ENCODE peak calls at places on chromosomes 13 and 19, in four cellular contexts. K, J, M and E are unnamed samples.

GRCh38 chr13:96822900-96823299 is 171.4 kb downstream of the OXGR1 start:
- DNase-seq in K (no peak), J (no peak), M (no peak), E (no peak)

GRCh38 chr13:111005808-111006494 is 91.1 kb upstream of the ANKRD10 start:
- DNase-seq in K (no peak), J (no peak), M (peak; percentile 15), E (no peak)

GRCh38 chr19:11658954-11659353 is 61.7 kb downstream of the ZNF627 start:
- DNase-seq in K (no peak), J (peak; percentile 64), M (no peak), E (no peak)

GRCh38 chr19:15871570-15871969 is 26.3 kb downstream of the CYP4F2 start:
- DNase-seq in K (no peak), J (no peak), M (no peak), E (no peak)

GRCh38 chr19:56966225-56966696 is 125.7 kb upstream of the PEG3 start:
- DNase-seq in K (no peak), J (no peak), M (no peak), E (no peak)

GRCh38 chr19:32460476-32460875 is 54.9 kb downstream of the DPY19L3 start:
- DNase-seq in K (no peak), J (no peak), M (no peak), E (no peak)

GRCh38 chr19:56760842-56761241 is 79.7 kb downstream of the PEG3 start:
- DNase-seq in K (no peak), J (no peak), M (no peak), E (no peak)

GRCh38 chr13:62653371-62653770 is 1237.7 kb upstream of the PCDH20 start:
- DNase-seq in K (no peak), J (no peak), M (no peak), E (no peak)

GRCh38 chr13:44012910-44013309 is 133.2 kb downstream of the LACC1 start:
- DNase-seq in K (no peak), J (peak; percentile 91), M (peak; percentile 77), E (no peak)

GRCh38 chr19:48493718-48494515 is 17.7 kb downstream of the LMTK3 start:
- DNase-seq in K (no peak), J (no peak), M (no peak), E (no peak)

GRCh38 chr19:13055213-13056051 is 47.2 kb downstream of the LYL1 start:
- DNase-seq in K (peak; percentile 89), J (no peak), M (peak; percentile 92), E (peak; percentile 76)

GRCh38 chr19:47309608-47310007 is at the start of gene C5AR1:
- DNase-seq in K (peak; percentile 90), J (no peak), M (no peak), E (no peak)

GRCh38 chr19:49677232-49677881 is at the start of gene PRMT1:
- DNase-seq in K (peak; percentile 94), J (no peak), M (no peak), E (no peak)

GRCh38 chr19:4556574-4557185 is 2.8 kb downstream of the SEMA6B start:
- DNase-seq in K (no peak), J (no peak), M (no peak), E (no peak)

GRCh38 chr13:110379905-110380341 is 72.8 kb downstream of the COL4A2 start:
- DNase-seq in K (no peak), J (no peak), M (peak; percentile 79), E (no peak)

GRCh38 chr13:30224732-30225131 is 82.6 kb downstream of the KATNAL1 start:
- DNase-seq in K (no peak), J (no peak), M (peak; percentile 34), E (no peak)

GRCh38 chr13:68257111-68257842 is 1027.1 kb upstream of the PCDH9 start:
- DNase-seq in K (peak; percentile 45), J (no peak), M (no peak), E (no peak)

GRCh38 chr13:110092869-110093268 is 214.1 kb downstream of the COL4A1 start:
- DNase-seq in K (no peak), J (no peak), M (no peak), E (no peak)

GRCh38 chr19:39554701-39555311 is 14.8 kb upstream of the EID2 start:
- DNase-seq in K (no peak), J (no peak), M (no peak), E (no peak)

GRCh38 chr13:71979616-71980015 is 112.6 kb upstream of the DACH1 start:
- DNase-seq in K (no peak), J (no peak), M (no peak), E (no peak)

GRCh38 chr13:109627649-109628048 is 158.7 kb downstream of the IRS2 start:
- DNase-seq in K (no peak), J (no peak), M (no peak), E (no peak)

GRCh38 chr19:38506723-38507550 is 73.4 kb downstream of the RYR1 start:
- DNase-seq in K (peak; percentile 88), J (no peak), M (no peak), E (no peak)

GRCh38 chr13:82344867-82345266 is 1537.4 kb downstream of the SLITRK1 start:
- DNase-seq in K (no peak), J (no peak), M (no peak), E (no peak)

GRCh38 chr19:37334179-37335071 is 36.5 kb upstream of the ZNF527 start:
- DNase-seq in K (peak; percentile 90), J (peak; percentile 53), M (peak; percentile 84), E (peak; percentile 29)

GRCh38 chr13:98285317-98285716 is 108.2 kb upstream of the RNF113B start:
- DNase-seq in K (no peak), J (no peak), M (peak; percentile 61), E (no peak)

GRCh38 chr13:73720216-73720840 is 413.9 kb downstream of the KLF12 start:
- DNase-seq in K (no peak), J (peak; percentile 16), M (peak; percentile 35), E (no peak)

GRCh38 chr13:59047546-59047945 is 1116.2 kb downstream of the DIAPH3 start:
- DNase-seq in K (no peak), J (no peak), M (peak; percentile 23), E (no peak)

GRCh38 chr19:43524922-43525835 is 1.8 kb downstream of the ETHE1 start:
- DNase-seq in K (peak; percentile 85), J (no peak), M (peak; percentile 27), E (no peak)

GRCh38 chr19:43525836-43526771 is 897 bp downstream of the ETHE1 start:
- DNase-seq in K (no peak), J (no peak), M (no peak), E (no peak)

GRCh38 chr19:43522929-43523328 is 4.1 kb downstream of the ETHE1 start:
- DNase-seq in K (no peak), J (no peak), M (no peak), E (no peak)

GRCh38 chr19:43527860-43528622 is 1.0 kb upstream of the ETHE1 start:
- DNase-seq in K (no peak), J (no peak), M (no peak), E (no peak)

DNA sequence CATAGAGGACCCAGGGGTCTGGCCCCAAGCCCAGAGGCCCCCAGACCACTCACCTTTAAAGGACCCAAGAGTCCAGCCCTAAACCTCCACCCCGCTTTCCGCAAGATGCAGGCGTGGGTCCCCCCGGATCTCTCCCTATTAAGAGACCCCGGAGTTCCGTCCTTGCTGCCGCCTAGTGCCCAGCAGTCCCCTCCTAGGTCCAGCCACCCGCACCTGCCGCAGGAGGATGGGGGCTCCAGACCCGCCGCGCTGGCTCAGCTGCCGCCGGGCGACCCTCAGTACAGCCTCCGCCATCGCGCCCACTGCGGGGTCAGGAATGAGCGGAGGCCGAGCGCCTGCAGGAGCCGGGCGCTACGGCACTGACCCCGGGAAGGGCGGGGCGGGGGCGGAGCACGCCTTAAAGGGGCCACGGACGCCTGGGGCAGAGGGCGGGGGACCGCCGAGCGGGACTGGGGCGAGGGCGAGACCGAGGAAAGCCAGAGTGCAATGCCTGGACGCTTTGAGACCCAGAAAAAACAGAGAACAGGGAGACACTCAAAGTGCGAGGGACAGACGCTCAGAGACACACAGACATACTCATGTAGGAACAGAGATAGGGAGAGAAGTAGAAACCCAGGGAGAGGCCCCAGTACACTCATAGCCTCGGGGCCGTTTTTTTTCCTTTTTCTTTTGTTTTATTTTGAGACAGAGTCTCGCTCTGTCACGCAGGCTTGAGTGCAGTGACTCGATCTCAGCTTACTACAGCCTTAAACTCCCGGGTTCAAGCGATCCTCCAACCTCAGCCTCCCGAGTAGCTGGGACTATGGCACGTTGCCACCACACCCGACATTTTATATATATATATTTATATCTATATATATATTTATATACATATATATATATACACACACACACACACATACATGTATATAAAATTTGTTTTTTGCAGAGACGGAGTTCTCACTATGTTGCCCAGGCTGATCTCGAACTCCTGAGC is at the start of gene ETHE1:
- DNase-seq in K (peak; percentile 99), J (no peak), M (no peak), E (no peak)
- TF ChIP-seq CTCF in K (no peak), J (no peak), M (no peak), E (no peak)

DNA sequence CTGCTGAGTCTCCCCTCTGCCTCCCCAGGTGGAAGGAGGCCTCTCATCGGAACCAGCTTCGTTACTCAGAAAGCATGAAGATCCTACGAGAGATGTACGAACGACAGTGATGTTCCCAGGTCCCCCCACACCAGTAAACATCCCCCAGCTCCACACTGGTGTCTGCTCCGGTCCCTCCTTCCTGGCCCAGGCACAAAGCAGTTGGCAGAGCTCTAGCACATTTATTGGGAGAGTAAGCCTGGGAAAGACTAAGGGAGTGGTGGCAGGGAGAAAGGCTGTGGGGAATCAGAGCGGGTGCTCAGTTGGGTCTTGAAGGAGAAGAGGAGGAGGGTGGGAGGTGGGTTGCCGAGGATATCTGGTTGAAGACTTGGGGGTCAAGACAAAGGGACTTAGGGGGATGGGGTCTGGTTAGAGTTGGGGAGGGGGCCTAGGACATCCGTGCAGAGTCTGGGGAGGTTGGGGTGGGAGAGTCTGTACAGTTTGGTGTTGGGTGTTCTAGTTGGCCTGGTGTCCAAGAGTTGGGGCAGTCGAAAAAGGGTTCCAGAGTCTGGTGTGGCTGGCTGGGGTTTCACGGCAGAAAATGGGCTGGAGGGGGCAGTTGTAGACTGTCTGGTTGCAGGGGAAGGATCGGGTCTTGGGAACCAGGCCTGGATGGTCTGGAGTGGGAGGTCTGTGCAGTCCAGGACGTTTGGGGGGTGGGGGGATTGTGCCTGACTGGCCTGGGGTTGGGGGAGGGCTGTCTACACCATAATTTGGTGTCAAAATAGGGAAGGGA is 2.3 kb downstream of the HSPB6 start:
- DNase-seq in K (no peak), J (no peak), M (no peak), E (no peak)
- H3K4me3 ChIP-seq in K (no peak overlapping the region), J (no peak overlapping the region), M (no peak overlapping the region), E (no peak overlapping the region)

DNA sequence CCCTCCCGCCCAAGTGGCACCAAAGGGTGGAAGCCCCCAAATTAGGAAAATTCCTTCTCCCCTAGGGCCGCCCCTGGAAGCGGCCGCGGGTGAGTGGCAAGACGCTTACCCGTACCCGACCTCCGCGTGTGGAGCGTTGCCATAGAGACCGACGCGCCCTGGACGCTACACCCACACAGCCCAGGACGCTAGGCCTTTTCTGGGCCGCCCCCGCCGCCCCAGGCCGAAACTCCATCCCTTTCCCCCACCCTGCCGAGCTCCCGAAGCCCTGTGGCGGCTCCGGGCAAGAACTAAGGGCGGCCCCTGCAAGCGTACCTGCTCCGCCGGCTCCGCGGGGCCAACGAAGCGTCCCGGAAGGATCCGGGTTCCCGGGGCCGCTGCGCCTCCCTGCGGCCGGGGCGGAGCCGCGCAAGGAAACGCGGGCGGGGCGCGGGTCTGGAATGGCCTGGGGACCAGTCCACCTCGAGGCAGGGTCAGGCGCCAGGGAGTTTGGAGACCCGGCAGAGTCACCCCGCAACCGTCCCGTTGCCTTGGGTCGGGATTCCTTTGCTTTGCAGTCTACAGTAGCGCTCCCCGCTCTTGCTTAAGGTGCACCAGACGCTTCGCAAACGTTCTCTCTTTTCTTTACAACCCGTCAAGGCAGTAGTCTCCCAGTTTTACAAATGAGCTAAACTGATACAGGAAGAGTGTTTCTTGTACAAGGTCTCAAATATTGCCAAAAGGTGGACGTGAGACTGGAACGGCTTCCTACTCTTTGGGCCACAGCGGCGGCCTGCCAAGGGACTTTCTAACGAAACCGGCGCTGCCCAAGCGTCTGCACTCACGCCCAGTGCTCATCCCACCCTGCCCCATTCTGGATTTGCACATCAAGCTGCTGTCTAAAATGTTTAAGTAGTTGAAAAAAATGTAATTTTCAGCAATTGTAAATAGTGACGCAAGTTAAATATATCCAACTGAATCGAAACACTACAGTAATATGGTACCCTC is at the start of gene NEK5:
- DNase-seq in K (peak; percentile 94), J (no peak), M (peak; percentile 42), E (no peak)
- TF ChIP-seq CTCF in K (peak; percentile 66), J (peak; percentile 78), M (peak; percentile 41), E (peak; percentile 83)

GRCh38 chr19:21668072-21668471 is 99.3 kb downstream of the ZNF100 start:
- DNase-seq in K (no peak), J (no peak), M (no peak), E (no peak)
- H3K4me3 ChIP-seq in K (no peak overlapping the region), J (no peak overlapping the region), M (no peak overlapping the region), E (no peak overlapping the region)